ENCODE peak calls at places on chromosomes 7 and 10, in five cellular contexts. One of them, this sample, is unnamed.
A peak's percentile ranks its signal among the peaks of the same experiment; 100 is the strongest.

GRCh38 chr7:93279541-93279940 is 47.4 kb downstream of the VPS50 start:
- DNase-seq in GM10248: no peak
- DNase-seq in WERI-Rb-1: no peak
- DNase-seq in Peyer's patch: no peak
- DNase-seq in activated CD8-positive, alpha-beta T cell treated with anti-CD3 and anti-CD28 coated beads for 36 hours: no peak
- DNase-seq in this sample: no peak

GRCh38 chr7:37577901-37578300 is 105.7 kb upstream of the GPR141 start:
- DNase-seq in GM10248: no peak
- DNase-seq in Peyer's patch: no peak
- DNase-seq in activated CD8-positive, alpha-beta T cell treated with anti-CD3 and anti-CD28 coated beads for 36 hours: no peak
- DNase-seq in WERI-Rb-1: no peak
- DNase-seq in this sample: no peak

GRCh38 chr10:90302758-90303443 is 554.9 kb downstream of the HTR7 start:
- DNase-seq in activated CD8-positive, alpha-beta T cell treated with anti-CD3 and anti-CD28 coated beads for 36 hours: no peak
- DNase-seq in Peyer's patch: no peak
- DNase-seq in GM10248: no peak
- DNase-seq in WERI-Rb-1: no peak
- DNase-seq in this sample: no peak

GRCh38 chr10:7563368-7563767 is 103.4 kb downstream of the ITIH5 start:
- DNase-seq in Peyer's patch: no peak
- DNase-seq in GM10248: no peak
- DNase-seq in WERI-Rb-1: no peak
- DNase-seq in activated CD8-positive, alpha-beta T cell treated with anti-CD3 and anti-CD28 coated beads for 36 hours: no peak
- DNase-seq in this sample: no peak

GRCh38 chr7:139714163-139714901 is 63.5 kb downstream of the HIPK2 start:
- DNase-seq in activated CD8-positive, alpha-beta T cell treated with anti-CD3 and anti-CD28 coated beads for 36 hours: no peak
- DNase-seq in GM10248: peak; percentile 84
- DNase-seq in WERI-Rb-1: no peak
- DNase-seq in Peyer's patch: no peak
- DNase-seq in this sample: no peak

GRCh38 chr10:30687698-30688213 is 58.2 kb upstream of the LYZL2 start:
- DNase-seq in activated CD8-positive, alpha-beta T cell treated with anti-CD3 and anti-CD28 coated beads for 36 hours: peak; percentile 87
- DNase-seq in WERI-Rb-1: peak; percentile 69
- DNase-seq in GM10248: peak; percentile 65
- DNase-seq in Peyer's patch: peak; percentile 71
- DNase-seq in this sample: peak; percentile 83

GRCh38 chr7:1200045-1200444 is 32.6 kb upstream of the UNCX start:
- DNase-seq in activated CD8-positive, alpha-beta T cell treated with anti-CD3 and anti-CD28 coated beads for 36 hours: no peak
- DNase-seq in WERI-Rb-1: no peak
- DNase-seq in GM10248: no peak
- DNase-seq in Peyer's patch: no peak
- DNase-seq in this sample: peak; percentile 66

GRCh38 chr7:86320341-86320740 is 323.4 kb upstream of the GRM3 start:
- DNase-seq in activated CD8-positive, alpha-beta T cell treated with anti-CD3 and anti-CD28 coated beads for 36 hours: no peak
- DNase-seq in GM10248: no peak
- DNase-seq in Peyer's patch: no peak
- DNase-seq in WERI-Rb-1: no peak
- DNase-seq in this sample: no peak

GRCh38 chr7:48389977-48390376 is 218.7 kb downstream of the ABCA13 start:
- DNase-seq in GM10248: no peak
- DNase-seq in activated CD8-positive, alpha-beta T cell treated with anti-CD3 and anti-CD28 coated beads for 36 hours: no peak
- DNase-seq in Peyer's patch: no peak
- DNase-seq in WERI-Rb-1: no peak
- DNase-seq in this sample: no peak

GRCh38 chr10:129031233-129032150 is 435.5 kb upstream of the MGMT start:
- DNase-seq in GM10248: peak; percentile 69
- DNase-seq in WERI-Rb-1: peak; percentile 58
- DNase-seq in Peyer's patch: no peak
- DNase-seq in activated CD8-positive, alpha-beta T cell treated with anti-CD3 and anti-CD28 coated beads for 36 hours: peak; percentile 59
- DNase-seq in this sample: peak; percentile 91

GRCh38 chr10:123781324-123781900 is 110.2 kb downstream of the CPXM2 start:
- DNase-seq in GM10248: no peak
- DNase-seq in WERI-Rb-1: no peak
- DNase-seq in Peyer's patch: no peak
- DNase-seq in activated CD8-positive, alpha-beta T cell treated with anti-CD3 and anti-CD28 coated beads for 36 hours: no peak
- DNase-seq in this sample: no peak

GRCh38 chr7:98917331-98917730 is 39.0 kb downstream of the TRRAP start:
- DNase-seq in GM10248: no peak
- DNase-seq in activated CD8-positive, alpha-beta T cell treated with anti-CD3 and anti-CD28 coated beads for 36 hours: no peak
- DNase-seq in Peyer's patch: no peak
- DNase-seq in WERI-Rb-1: no peak
- DNase-seq in this sample: no peak

GRCh38 chr7:98927125-98927524 is 48.8 kb downstream of the TRRAP start:
- DNase-seq in GM10248: no peak
- DNase-seq in Peyer's patch: no peak
- DNase-seq in WERI-Rb-1: no peak
- DNase-seq in activated CD8-positive, alpha-beta T cell treated with anti-CD3 and anti-CD28 coated beads for 36 hours: no peak
- DNase-seq in this sample: no peak

GRCh38 chr7:98921608-98922372 is 43.5 kb downstream of the TRRAP start:
- DNase-seq in GM10248: no peak
- DNase-seq in Peyer's patch: no peak
- DNase-seq in WERI-Rb-1: no peak
- DNase-seq in activated CD8-positive, alpha-beta T cell treated with anti-CD3 and anti-CD28 coated beads for 36 hours: no peak
- DNase-seq in this sample: no peak

GRCh38 chr7:98923512-98923911 is 45.2 kb downstream of the TRRAP start:
- DNase-seq in activated CD8-positive, alpha-beta T cell treated with anti-CD3 and anti-CD28 coated beads for 36 hours: no peak
- DNase-seq in WERI-Rb-1: no peak
- DNase-seq in Peyer's patch: no peak
- DNase-seq in GM10248: no peak
- DNase-seq in this sample: no peak

GRCh38 chr7:98922392-98923107 is 44.2 kb downstream of the TRRAP start:
- DNase-seq in GM10248: no peak
- DNase-seq in WERI-Rb-1: no peak
- DNase-seq in Peyer's patch: no peak
- DNase-seq in activated CD8-positive, alpha-beta T cell treated with anti-CD3 and anti-CD28 coated beads for 36 hours: no peak
- DNase-seq in this sample: no peak
- TF ChIP-seq CTCF in GM10248: no peak
- TF ChIP-seq CTCF in WERI-Rb-1: no peak
- TF ChIP-seq CTCF in Peyer's patch: no peak
- TF ChIP-seq CTCF in activated CD8-positive, alpha-beta T cell treated with anti-CD3 and anti-CD28 coated beads for 36 hours: no peak
- TF ChIP-seq CTCF in this sample: no peak

GRCh38 chr7:41241641-41242040 is 461.2 kb downstream of the INHBA start:
- DNase-seq in Peyer's patch: no peak
- DNase-seq in GM10248: no peak
- DNase-seq in WERI-Rb-1: no peak
- DNase-seq in activated CD8-positive, alpha-beta T cell treated with anti-CD3 and anti-CD28 coated beads for 36 hours: no peak
- DNase-seq in this sample: no peak
- TF ChIP-seq CTCF in Peyer's patch: no peak
- TF ChIP-seq CTCF in GM10248: no peak
- TF ChIP-seq CTCF in WERI-Rb-1: no peak
- TF ChIP-seq CTCF in activated CD8-positive, alpha-beta T cell treated with anti-CD3 and anti-CD28 coated beads for 36 hours: no peak
- TF ChIP-seq CTCF in this sample: no peak

GRCh38 chr10:15245530-15245929 is 77.0 kb upstream of the NMT2 start:
- DNase-seq in activated CD8-positive, alpha-beta T cell treated with anti-CD3 and anti-CD28 coated beads for 36 hours: peak; percentile 56
- DNase-seq in WERI-Rb-1: no peak
- DNase-seq in GM10248: no peak
- DNase-seq in Peyer's patch: no peak
- DNase-seq in this sample: peak; percentile 38
- TF ChIP-seq CTCF in activated CD8-positive, alpha-beta T cell treated with anti-CD3 and anti-CD28 coated beads for 36 hours: peak; percentile 35
- TF ChIP-seq CTCF in WERI-Rb-1: peak; percentile 35
- TF ChIP-seq CTCF in GM10248: peak; percentile 43
- TF ChIP-seq CTCF in Peyer's patch: no peak
- TF ChIP-seq CTCF in this sample: peak; percentile 56

DNA sequence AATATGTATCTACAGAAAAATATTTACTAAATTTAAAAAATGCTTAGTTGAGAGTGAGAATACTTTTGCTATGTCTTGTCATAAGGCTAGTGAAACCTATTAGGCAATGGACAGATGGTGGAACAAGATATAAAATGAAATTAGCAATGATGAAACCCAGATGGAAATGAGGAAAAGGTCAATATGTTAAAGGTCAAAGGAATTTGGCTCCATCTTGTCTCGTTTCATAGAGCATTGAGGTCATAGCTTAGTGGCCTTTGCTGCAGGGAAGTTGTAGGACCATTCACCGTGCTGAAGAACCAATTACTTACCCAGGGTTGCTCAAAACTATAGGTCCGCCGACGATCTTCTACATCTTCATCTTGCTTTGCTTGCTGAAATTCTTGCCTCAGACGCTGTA is 683.9 kb downstream of the PARD3 start:
- DNase-seq in WERI-Rb-1: no peak
- DNase-seq in activated CD8-positive, alpha-beta T cell treated with anti-CD3 and anti-CD28 coated beads for 36 hours: no peak
- DNase-seq in GM10248: no peak
- DNase-seq in Peyer's patch: no peak
- DNase-seq in this sample: no peak
- TF ChIP-seq CTCF in WERI-Rb-1: no peak
- TF ChIP-seq CTCF in activated CD8-positive, alpha-beta T cell treated with anti-CD3 and anti-CD28 coated beads for 36 hours: no peak
- TF ChIP-seq CTCF in GM10248: no peak
- TF ChIP-seq CTCF in Peyer's patch: no peak
- TF ChIP-seq CTCF in this sample: no peak

DNA sequence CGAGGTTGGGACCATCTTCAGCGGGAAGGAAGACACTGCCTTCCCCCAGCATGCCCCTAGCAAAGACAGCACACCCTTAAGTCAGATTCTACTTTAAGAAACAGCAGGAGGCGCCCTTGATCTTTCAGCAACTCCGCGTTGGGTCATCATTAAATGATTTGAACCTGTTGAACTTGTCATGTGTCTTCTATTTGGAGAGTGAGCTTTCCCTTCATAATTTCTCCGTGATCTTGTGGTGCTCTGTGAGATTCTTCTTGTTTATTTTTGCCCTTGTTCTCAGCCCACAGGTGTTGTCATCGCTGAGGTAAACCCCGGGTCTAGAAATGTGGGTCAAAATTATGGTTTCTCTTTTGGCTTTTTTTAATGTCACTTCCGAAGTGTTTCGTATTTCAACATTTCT is 49.5 kb upstream of the PITRM1 start:
- DNase-seq in activated CD8-positive, alpha-beta T cell treated with anti-CD3 and anti-CD28 coated beads for 36 hours: no peak
- DNase-seq in WERI-Rb-1: no peak
- DNase-seq in Peyer's patch: no peak
- DNase-seq in GM10248: no peak
- DNase-seq in this sample: peak; percentile 54
- TF ChIP-seq CTCF in activated CD8-positive, alpha-beta T cell treated with anti-CD3 and anti-CD28 coated beads for 36 hours: no peak
- TF ChIP-seq CTCF in WERI-Rb-1: no peak
- TF ChIP-seq CTCF in Peyer's patch: no peak
- TF ChIP-seq CTCF in GM10248: no peak
- TF ChIP-seq CTCF in this sample: peak; percentile 48

GRCh38 chr10:100826661-100826982 is 81.2 kb downstream of the PAX2 start:
- DNase-seq in GM10248: no peak
- DNase-seq in Peyer's patch: no peak
- DNase-seq in WERI-Rb-1: no peak
- DNase-seq in activated CD8-positive, alpha-beta T cell treated with anti-CD3 and anti-CD28 coated beads for 36 hours: no peak
- DNase-seq in this sample: no peak

GRCh38 chr10:100826983-100827818 is 81.8 kb downstream of the PAX2 start:
- DNase-seq in GM10248: peak; percentile 60
- DNase-seq in activated CD8-positive, alpha-beta T cell treated with anti-CD3 and anti-CD28 coated beads for 36 hours: peak; percentile 44
- DNase-seq in Peyer's patch: no peak
- DNase-seq in WERI-Rb-1: peak; percentile 56
- DNase-seq in this sample: no peak

GRCh38 chr10:100828744-100829102 is 83.3 kb downstream of the PAX2 start:
- DNase-seq in activated CD8-positive, alpha-beta T cell treated with anti-CD3 and anti-CD28 coated beads for 36 hours: peak; percentile 43
- DNase-seq in GM10248: peak; percentile 70
- DNase-seq in Peyer's patch: no peak
- DNase-seq in WERI-Rb-1: peak; percentile 25
- DNase-seq in this sample: peak; percentile 30

GRCh38 chr10:100829103-100829870 is 83.5 kb upstream of the SLF2 start:
- DNase-seq in WERI-Rb-1: no peak
- DNase-seq in GM10248: peak; percentile 39
- DNase-seq in Peyer's patch: no peak
- DNase-seq in activated CD8-positive, alpha-beta T cell treated with anti-CD3 and anti-CD28 coated beads for 36 hours: no peak
- DNase-seq in this sample: no peak

GRCh38 chr10:100827819-100828743 is 82.7 kb downstream of the PAX2 start:
- DNase-seq in GM10248: peak; percentile 60
- DNase-seq in activated CD8-positive, alpha-beta T cell treated with anti-CD3 and anti-CD28 coated beads for 36 hours: peak; percentile 56
- DNase-seq in Peyer's patch: no peak
- DNase-seq in WERI-Rb-1: peak; percentile 68
- DNase-seq in this sample: peak; percentile 24
- TF ChIP-seq CTCF in GM10248: peak; percentile 26
- TF ChIP-seq CTCF in activated CD8-positive, alpha-beta T cell treated with anti-CD3 and anti-CD28 coated beads for 36 hours: no peak
- TF ChIP-seq CTCF in Peyer's patch: no peak
- TF ChIP-seq CTCF in WERI-Rb-1: peak; percentile 15
- TF ChIP-seq CTCF in this sample: no peak

This sample was measured in A673.